ENCODE peak calls at places on chromosomes 1 and 21, in four cellular contexts. D is cardiac muscle cell, R is K562, J is heart right ventricle. L is an unnamed sample.

GRCh38 chr21:33041981-33042380 is 16.2 kb downstream of the OLIG2 start:
- DNase-seq in J (no peak), R (no peak), D (no peak), L (no peak)

GRCh38 chr1:16126160-16126559 is 29.7 kb downstream of the EPHA2 start:
- DNase-seq in R (no peak), D (no peak), J (peak; percentile 3), L (peak; percentile 8)

GRCh38 chr1:156291226-156292061 is 4.0 kb downstream of the GLMP start:
- DNase-seq in D (peak; percentile 91), R (peak; percentile 42), J (peak; percentile 90), L (peak; percentile 94)

GRCh38 chr1:75100481-75101092 is 33.6 kb upstream of the LHX8 start:
- DNase-seq in J (no peak), D (no peak), R (no peak), L (no peak)

GRCh38 chr21:33492571-33492970 is 1.1 kb upstream of the DNAJC28 start:
- DNase-seq in J (no peak), R (no peak), D (no peak), L (no peak)

GRCh38 chr1:207364622-207365021 is 43.1 kb downstream of the CD55 start:
- DNase-seq in D (no peak), R (no peak), J (no peak), L (no peak)

GRCh38 chr1:32291145-32291707 is 657 bp upstream of the HDAC1 start:
- DNase-seq in R (peak; percentile 60), J (no peak), D (no peak), L (no peak)

GRCh38 chr1:235336903-235337302 is 8.5 kb downstream of the GGPS1 start:
- DNase-seq in J (no peak), D (no peak), R (no peak), L (no peak)

GRCh38 chr1:4585216-4585615 is 69.2 kb upstream of the AJAP1 start:
- DNase-seq in R (peak; percentile 74), J (peak; percentile 42), D (no peak), L (no peak)

GRCh38 chr1:29134695-29135028 is 11.0 kb upstream of the TMEM200B start:
- DNase-seq in D (no peak), R (no peak), J (no peak), L (no peak)

GRCh38 chr1:179021873-179022272 is 3.8 kb upstream of the FAM20B start:
- DNase-seq in R (no peak), J (no peak), D (peak; percentile 58), L (peak; percentile 36)